ENCODE peak calls at places on chromosomes 3 and 15, in five cellular contexts. X, U, T, W and E are unnamed samples.

GRCh38 chr3:146715176-146715575 is 110.0 kb upstream of the PLSCR5 start:
- DNase-seq in T (no peak), W (no peak), X (peak), U (no peak), E (no peak)

GRCh38 chr3:29465836-29466235 is 185.0 kb downstream of the RBMS3 start:
- DNase-seq in W (no peak), U (no peak), T (no peak), X (peak), E (no peak)

GRCh38 chr3:107235923-107236315 is 141.3 kb upstream of the CCDC54 start:
- DNase-seq in T (peak), U (peak), W (peak), X (peak), E (peak)

GRCh38 chr3:107206141-107206540 is 171.1 kb upstream of the CCDC54 start:
- DNase-seq in T (peak), X (no peak), W (peak), U (no peak), E (no peak)

GRCh38 chr3:97871788-97872187 is 50.0 kb downstream of the CRYBG3 start:
- DNase-seq in T (no peak), U (no peak), W (no peak), X (no peak), E (no peak)

GRCh38 chr3:82741346-82741745 is 979.9 kb upstream of the GBE1 start:
- DNase-seq in T (no peak), W (no peak), U (no peak), X (no peak), E (no peak)

GRCh38 chr3:112568642-112569041 is 6.8 kb downstream of the SLC35A5 start:
- DNase-seq in X (no peak), U (no peak), W (no peak), T (no peak), E (no peak)

GRCh38 chr15:65730560-65731172 is 61.4 kb downstream of the DENND4A start:
- DNase-seq in X (no peak), W (no peak), T (no peak), U (no peak), E (no peak)

GRCh38 chr15:70437089-70437488 is 326.3 kb downstream of the UACA start:
- DNase-seq in T (no peak), X (no peak), U (no peak), W (no peak), E (no peak)

GRCh38 chr3:164465172-164465571 is 613.1 kb downstream of the SI start:
- DNase-seq in X (no peak), U (no peak), W (no peak), T (no peak), E (no peak)

GRCh38 chr3:37652405-37652804 is 209.3 kb upstream of the CTDSPL start:
- DNase-seq in W (no peak), U (no peak), X (no peak), T (no peak), E (no peak)

GRCh38 chr15:71256934-71257333 is 141.7 kb downstream of the THSD4 start:
- DNase-seq in T (no peak), U (no peak), X (no peak), W (no peak), E (no peak)

GRCh38 chr3:182490601-182491485 is 302.5 kb upstream of the ATP11B start:
- DNase-seq in X (no peak), T (no peak), U (no peak), W (no peak), E (no peak)

GRCh38 chr3:52015431-52016256 is 19.9 kb upstream of the RPL29 start:
- DNase-seq in T (no peak), W (no peak), U (no peak), X (no peak), E (no peak)

GRCh38 chr15:66670698-66671580 is 31.1 kb upstream of the SMAD6 start:
- DNase-seq in U (no peak), X (no peak), T (no peak), W (no peak), E (no peak)

GRCh38 chr3:46624976-46625490 is 12.7 kb downstream of the FAM240A start:
- DNase-seq in T (no peak), U (no peak), X (no peak), W (no peak), E (no peak)

GRCh38 chr3:136617123-136617700 is 135.0 kb downstream of the STAG1 start:
- DNase-seq in U (no peak), W (no peak), T (no peak), X (no peak), E (no peak)

GRCh38 chr3:10373686-10374261 is 52.9 kb upstream of the SEC13 start:
- DNase-seq in U (no peak), W (no peak), T (no peak), X (no peak), E (no peak)

GRCh38 chr3:77149382-77149781 is 109.5 kb downstream of the ROBO2 start:
- DNase-seq in X (no peak), W (no peak), T (no peak), U (no peak), E (no peak)

GRCh38 chr3:53230041-53230621 is 25.7 kb downstream of the TKT start:
- DNase-seq in X (no peak), T (no peak), U (no peak), W (no peak), E (no peak)

GRCh38 chr15:40064231-40064894 is 25.4 kb upstream of the SRP14 start:
- DNase-seq in W (no peak), T (no peak), X (no peak), U (no peak), E (no peak)

GRCh38 chr3:10852031-10852795 is 36.2 kb downstream of the SLC6A11 start:
- DNase-seq in X (no peak), U (no peak), T (no peak), W (no peak), E (no peak)

GRCh38 chr3:151016421-151016820 is 43.9 kb upstream of the CLRN1 start:
- DNase-seq in X (peak), W (no peak), U (no peak), T (no peak), E (no peak)

GRCh38 chr15:56040081-56041035 is 46.9 kb upstream of the NEDD4 start:
- DNase-seq in U (no peak), T (peak), W (no peak), X (peak), E (peak)

GRCh38 chr3:148612278-148612677 is 85.4 kb upstream of the AGTR1 start:
- DNase-seq in T (no peak), W (no peak), U (no peak), X (no peak), E (no peak)

GRCh38 chr3:123809597-123809996 is 74.5 kb downstream of the MYLK start:
- DNase-seq in U (no peak), X (peak), T (no peak), W (no peak), E (no peak)

GRCh38 chr15:52337198-52337853 is 41.7 kb upstream of the MYO5C start:
- DNase-seq in W (no peak), U (no peak), T (no peak), X (no peak), E (no peak)

GRCh38 chr15:93566777-93567176 is 477.8 kb upstream of the RGMA start:
- DNase-seq in W (no peak), U (no peak), X (no peak), T (no peak), E (no peak)

GRCh38 chr3:55750525-55750924 is 263.4 kb upstream of the WNT5A start:
- DNase-seq in X (peak), U (no peak), W (no peak), T (no peak), E (no peak)

GRCh38 chr3:50607271-50608091 is 4.1 kb downstream of the CISH start:
- DNase-seq in W (no peak), T (no peak), X (no peak), U (no peak), E (no peak)

GRCh38 chr3:185781759-185782158 is 43.1 kb downstream of the IGF2BP2 start:
- DNase-seq in X (no peak), W (no peak), T (no peak), U (no peak), E (no peak)

GRCh38 chr3:74124716-74125115 is 489.7 kb downstream of the CNTN3 start:
- DNase-seq in W (no peak), T (no peak), U (no peak), X (no peak), E (no peak)

GRCh38 chr15:89221543-89221942 is at the start of gene RLBP1:
- DNase-seq in T (no peak), W (peak), U (no peak), X (no peak), E (no peak)

GRCh38 chr15:31004220-31004733 is 12.8 kb upstream of the MTMR10 start:
- DNase-seq in U (peak), T (peak), W (no peak), X (no peak), E (no peak)

GRCh38 chr3:147699175-147699838 is 290.1 kb downstream of the ZIC1 start:
- DNase-seq in W (no peak), T (no peak), U (no peak), X (peak), E (no peak)

GRCh38 chr15:80856809-80857377 is 77.7 kb downstream of the CEMIP start:
- DNase-seq in W (no peak), T (no peak), X (no peak), U (no peak), E (no peak)

GRCh38 chr3:36540898-36541518 is 160.7 kb downstream of the STAC start:
- DNase-seq in W (peak), X (peak), U (no peak), T (no peak), E (no peak)